ENCODE peak calls at places on chromosomes 11 and 22, in ten cellular contexts. C is NCI-H460; E is T-helper 1 cell; A is iris pigment epithelial cell; L is germinal center; H is midbrain; Z is Caki2; N is HT1080; T is stimulated activated naive B cell treated with anti-CD40 and anti-IgM and Interleukin-4, amounts not matched to agents 10 μg/mL and 1 μg/mL and 100 μg/mL, for 72 hours; V is ovary. O is an unnamed sample.
A peak's percentile ranks its signal among the peaks of the same experiment; 100 is the strongest.

GRCh38 chr11:6319001-6319878 is 1.1 kb downstream of the CAVIN3 start:
- DNase-seq in C (no peak), L (no peak), H (no peak), T (no peak), E (no peak), A (peak; percentile 63), V (peak; percentile 62), N (no peak), Z (no peak), O (no peak)

GRCh38 chr22:19872779-19873137 is 18.1 kb upstream of the GNB1L start:
- DNase-seq in C (no peak), T (no peak), N (no peak), L (no peak), V (peak; percentile 24), A (no peak), H (no peak), E (no peak), Z (no peak), O (no peak)

GRCh38 chr11:117037279-117037951 is 60.8 kb downstream of the SIK3 start:
- DNase-seq in L (no peak), C (no peak), H (peak; percentile 63), V (no peak), E (no peak), A (no peak), Z (no peak), N (no peak), T (no peak), O (no peak)

GRCh38 chr11:406796-407650 is 7.8 kb downstream of the SIGIRR start:
- DNase-seq in H (peak; percentile 66), T (peak; percentile 76), Z (peak; percentile 80), L (peak; percentile 91), E (peak; percentile 93), N (no peak), C (peak; percentile 60), A (peak; percentile 84), V (peak; percentile 75), O (no peak)

GRCh38 chr22:33785283-33785991 is 134.8 kb downstream of the LARGE1 start:
- DNase-seq in E (no peak), T (no peak), Z (no peak), N (peak; percentile 7), V (no peak), C (no peak), H (no peak), A (peak; percentile 11), L (no peak), O (no peak)

GRCh38 chr11:113947989-113948388 is 26.9 kb upstream of the HTR3A start:
- DNase-seq in L (peak; percentile 61), C (no peak), E (no peak), Z (no peak), A (no peak), V (no peak), H (no peak), T (no peak), N (no peak), O (no peak)

GRCh38 chr11:107683807-107684206 is 28.0 kb downstream of the SLN start:
- DNase-seq in A (no peak), L (peak; percentile 13), C (no peak), N (peak; percentile 30), T (no peak), Z (no peak), V (no peak), H (no peak), E (no peak), O (no peak)

GRCh38 chr22:41447435-41448188 is 1.0 kb upstream of the TOB2 start:
- DNase-seq in N (peak; percentile 48), C (peak; percentile 36), Z (peak; percentile 69), E (peak; percentile 38), H (peak; percentile 66), A (peak; percentile 72), T (peak; percentile 65), L (peak; percentile 52), V (peak; percentile 73), O (peak; percentile 27)

GRCh38 chr22:25822344-25822743 is 80.4 kb downstream of the MYO18B start:
- DNase-seq in Z (no peak), E (no peak), N (no peak), T (no peak), V (no peak), C (no peak), L (no peak), H (no peak), A (no peak), O (no peak)